ENCODE peak calls at places on chromosomes 16 and 17, in five cellular contexts. W is Peyer's patch, F is A549, J is erythroblast, R is prostate gland. N is an unnamed sample.

GRCh38 chr17:29176500-29177351 is 3.5 kb downstream of the MYO18A start:
- DNase-seq in R (peak), J (peak), F (peak), W (peak), N (peak)

GRCh38 chr16:66264311-66265105 is 102.0 kb upstream of the CDH5 start:
- DNase-seq in J (no peak), W (no peak), F (no peak), R (no peak), N (no peak)

GRCh38 chr16:85720319-85720637 is 30.6 kb downstream of the C16orf74 start:
- DNase-seq in R (peak), F (no peak), J (no peak), W (peak), N (no peak)

GRCh38 chr17:64615025-64615677 is 47.0 kb downstream of the SMURF2 start:
- DNase-seq in J (no peak), F (no peak), W (no peak), R (no peak), N (no peak)

GRCh38 chr17:42679001-42679491 is 2.3 kb upstream of the PLEKHH3 start:
- DNase-seq in J (peak), W (no peak), R (peak), F (peak), N (no peak)

GRCh38 chr16:81697321-81697885 is 81.7 kb upstream of the PLCG2 start:
- DNase-seq in W (peak), J (peak), R (peak), F (peak), N (no peak)

GRCh38 chr16:21162661-21163151 is 4.2 kb downstream of the LDAF1 start:
- DNase-seq in R (peak), W (no peak), J (no peak), F (no peak), N (peak)

GRCh38 chr16:84018710-84019109 is 23.9 kb downstream of the SLC38A8 start:
- DNase-seq in R (no peak), J (no peak), W (no peak), F (no peak), N (no peak)

GRCh38 chr17:17075037-17075755 is 32.9 kb downstream of the MPRIP start:
- DNase-seq in F (no peak), R (no peak), W (peak), J (peak), N (peak)

GRCh38 chr17:64460955-64461354 is 12.0 kb downstream of the MILR1 start:
- DNase-seq in W (no peak), J (no peak), R (no peak), F (no peak), N (peak)

GRCh38 chr17:53628011-53628410 is 194.7 kb upstream of the KIF2B start:
- DNase-seq in J (no peak), F (no peak), R (no peak), W (no peak), N (no peak)

GRCh38 chr17:32551186-32551955 is 64.6 kb downstream of the CDK5R1 start:
- DNase-seq in R (no peak), F (no peak), W (no peak), J (no peak), N (no peak)

GRCh38 chr16:72844225-72844920 is 203.6 kb downstream of the ZFHX3 start:
- DNase-seq in J (no peak), R (no peak), W (no peak), F (no peak), N (no peak)

GRCh38 chr17:54013117-54013516 is 190.4 kb downstream of the KIF2B start:
- DNase-seq in W (no peak), F (no peak), J (no peak), R (no peak), N (no peak)

GRCh38 chr16:27313422-27314160 is at the start of gene IL4R:
- DNase-seq in R (peak), J (peak), F (peak), W (peak), N (peak)

GRCh38 chr17:14940946-14941280 is 324.2 kb downstream of the PMP22 start:
- DNase-seq in W (no peak), R (no peak), J (no peak), F (no peak), N (no peak)
- TF ChIP-seq POLR2A in W (no peak), R (no peak), J (no peak), F (no peak), N (no peak)

DNA sequence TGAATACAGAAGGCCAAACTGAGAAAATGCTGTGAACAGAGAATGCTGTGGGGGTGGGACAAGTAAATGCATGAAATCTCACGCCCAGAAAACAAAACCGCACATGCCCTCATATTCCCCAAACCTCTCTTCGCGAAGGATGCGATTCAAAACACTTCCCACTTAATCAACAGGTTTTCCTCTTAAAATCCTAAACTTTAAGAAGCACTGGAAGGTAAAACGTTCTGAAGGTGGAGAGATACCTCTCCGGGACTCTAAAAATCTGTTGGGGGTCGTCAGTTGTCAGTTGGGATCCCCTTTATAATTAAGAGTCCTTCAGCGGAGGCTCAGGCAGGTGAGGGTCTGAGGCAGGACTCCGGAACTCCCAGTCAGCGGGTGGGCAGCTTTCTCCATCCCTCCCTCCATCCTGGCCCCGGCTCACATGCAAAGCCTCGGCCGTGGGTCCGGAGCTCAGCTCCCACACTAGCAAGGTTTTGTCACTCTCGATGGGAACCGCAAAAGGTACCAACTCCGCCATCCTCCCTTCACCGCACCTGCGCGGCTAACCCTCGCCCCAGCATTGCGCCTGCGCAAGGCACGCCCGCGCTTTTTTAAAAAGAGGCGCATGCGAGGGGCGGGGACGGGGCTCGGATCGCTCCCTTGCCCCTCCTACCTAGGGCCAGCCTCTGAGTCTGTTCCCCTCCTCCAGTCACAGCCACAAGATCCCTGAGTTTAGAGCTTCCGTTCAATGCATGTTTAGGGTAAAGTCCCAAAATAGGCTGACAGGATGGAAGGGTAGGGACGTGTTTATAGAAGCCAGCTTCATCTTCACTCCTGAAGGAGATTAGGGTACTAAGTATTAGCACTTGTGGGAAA is at the start of gene RDM1:
- DNase-seq in R (peak), J (peak), F (peak), W (peak), N (peak)
- TF ChIP-seq POLR2A in R (no peak), J (peak), F (peak), W (no peak), N (no peak)

GRCh38 chr17:48591435-48592077 is 1.5 kb upstream of the HOXB3 start:
- DNase-seq in R (no peak), J (no peak), W (no peak), F (no peak), N (no peak)

GRCh38 chr17:48588519-48588918 is 1.5 kb downstream of the HOXB3 start:
- DNase-seq in W (no peak), J (no peak), R (no peak), F (no peak), N (no peak)

GRCh38 chr17:48590603-48591161 is 641 bp upstream of the HOXB3 start:
- DNase-seq in W (no peak), R (no peak), F (no peak), J (no peak), N (no peak)

GRCh38 chr17:48589060-48589830 is 796 bp downstream of the HOXB3 start:
- DNase-seq in J (no peak), W (no peak), F (no peak), R (no peak), N (no peak)

DNA sequence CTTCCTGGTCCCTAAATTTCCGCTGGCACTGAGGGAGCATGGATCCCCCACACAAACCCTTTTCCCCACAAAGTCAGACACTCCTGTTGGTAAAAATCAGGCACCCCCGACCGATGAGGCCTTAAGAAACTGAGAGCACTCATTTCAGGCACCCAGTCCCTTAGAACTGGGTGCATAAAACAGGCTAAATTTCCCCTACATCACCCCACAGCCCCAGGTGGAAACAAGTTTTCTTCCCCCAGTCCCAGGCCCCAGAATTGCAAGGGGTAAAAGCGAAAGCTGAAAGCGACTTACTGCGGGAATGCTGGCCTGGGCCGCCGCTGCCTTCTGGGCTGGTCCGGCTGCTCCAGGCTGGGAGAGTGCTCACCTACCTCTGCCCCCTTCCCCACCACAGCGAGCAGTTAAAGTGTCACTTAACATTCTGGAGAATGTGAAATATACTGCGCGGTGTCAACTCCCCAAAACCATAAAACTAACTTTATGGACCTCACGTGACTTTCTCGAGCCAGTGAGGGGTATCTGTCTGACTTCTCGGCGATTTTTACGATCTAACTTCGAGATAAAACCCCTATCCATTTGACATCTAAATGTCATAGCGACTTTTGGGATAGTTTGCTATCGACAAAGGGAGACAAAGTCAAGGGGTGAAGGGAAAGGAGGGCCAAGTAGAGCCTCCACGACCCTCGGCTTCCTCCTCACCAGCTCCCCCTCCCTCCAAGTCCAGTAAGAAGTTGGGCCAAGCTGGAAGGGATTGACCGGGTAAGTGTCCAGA is at the start of gene HOXB3:
- DNase-seq in J (no peak), F (no peak), W (peak), R (no peak), N (no peak)
- TF ChIP-seq POLR2A in J (no peak), F (no peak), W (no peak), R (no peak), N (no peak)

GRCh38 chr16:70395345-70395901 is 43.5 kb downstream of the ST3GAL2 start:
- DNase-seq in F (peak), J (peak), R (peak), W (peak), N (peak)
- TF ChIP-seq POLR2A in F (no peak), J (no peak), R (no peak), W (no peak), N (no peak)

GRCh38 chr16:68078726-68079615 is 6.2 kb upstream of the NFATC3 start:
- DNase-seq in F (no peak), R (no peak), J (no peak), W (no peak), N (no peak)

GRCh38 chr16:68082596-68083238 is 2.5 kb upstream of the NFATC3 start:
- DNase-seq in F (no peak), R (no peak), W (no peak), J (no peak), N (no peak)

GRCh38 chr16:68081796-68082567 is 3.2 kb upstream of the NFATC3 start:
- DNase-seq in R (no peak), J (peak), W (peak), F (no peak), N (peak)

GRCh38 chr16:68077866-68078725 is 7.1 kb upstream of the NFATC3 start:
- DNase-seq in W (no peak), R (no peak), F (no peak), J (no peak), N (peak)

GRCh38 chr16:68079616-68080344 is 5.4 kb upstream of the NFATC3 start:
- DNase-seq in R (no peak), W (peak), J (peak), F (no peak), N (peak)
- TF ChIP-seq POLR2A in R (no peak), W (no peak), J (peak), F (no peak), N (no peak)

GRCh38 chr17:5281814-5282638 is at the start of gene RABEP1:
- DNase-seq in J (peak), W (peak), R (peak), F (peak), N (peak)
- TF ChIP-seq POLR2A in J (peak), W (peak), R (peak), F (peak), N (peak)

DNA sequence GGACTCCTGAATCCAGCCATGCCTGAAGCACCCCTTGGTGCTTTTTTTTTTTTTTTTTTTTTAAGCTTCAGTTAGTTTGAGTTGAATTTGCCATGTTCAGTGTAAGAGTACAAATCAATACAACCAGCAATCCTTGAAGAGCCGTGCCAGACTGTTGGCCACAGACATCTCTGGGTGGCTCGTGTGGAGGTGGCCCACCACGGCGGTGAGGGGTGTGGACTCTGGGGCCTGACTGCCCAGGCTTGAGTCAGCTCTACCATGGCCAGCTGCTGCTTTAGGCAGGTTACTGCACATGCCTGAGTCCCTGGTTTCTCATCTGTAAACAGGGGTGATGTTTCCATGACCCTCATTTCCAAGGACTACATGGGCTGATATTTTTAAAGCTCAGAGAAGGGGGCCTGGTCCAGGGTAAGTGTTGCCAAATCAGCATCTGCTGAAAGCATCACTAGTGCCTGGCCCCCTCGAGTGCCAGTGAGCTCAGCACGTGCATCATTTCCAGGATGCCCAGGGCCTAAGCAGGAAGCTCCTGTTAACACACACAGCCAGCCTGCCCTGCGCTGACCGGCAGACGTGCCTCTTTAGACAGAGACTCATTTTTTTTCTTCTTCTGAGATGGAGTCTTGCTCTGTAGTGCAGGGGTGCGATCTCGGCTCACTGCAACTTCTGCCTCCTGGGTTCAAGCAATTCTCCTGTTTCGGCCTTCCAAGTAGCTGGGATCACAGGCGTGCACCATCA is 90.1 kb downstream of the DNAH17 start:
- DNase-seq in R (no peak), J (no peak), W (no peak), F (no peak), N (no peak)
- TF ChIP-seq POLR2A in R (no peak), J (no peak), W (no peak), F (no peak), N (no peak)

DNA sequence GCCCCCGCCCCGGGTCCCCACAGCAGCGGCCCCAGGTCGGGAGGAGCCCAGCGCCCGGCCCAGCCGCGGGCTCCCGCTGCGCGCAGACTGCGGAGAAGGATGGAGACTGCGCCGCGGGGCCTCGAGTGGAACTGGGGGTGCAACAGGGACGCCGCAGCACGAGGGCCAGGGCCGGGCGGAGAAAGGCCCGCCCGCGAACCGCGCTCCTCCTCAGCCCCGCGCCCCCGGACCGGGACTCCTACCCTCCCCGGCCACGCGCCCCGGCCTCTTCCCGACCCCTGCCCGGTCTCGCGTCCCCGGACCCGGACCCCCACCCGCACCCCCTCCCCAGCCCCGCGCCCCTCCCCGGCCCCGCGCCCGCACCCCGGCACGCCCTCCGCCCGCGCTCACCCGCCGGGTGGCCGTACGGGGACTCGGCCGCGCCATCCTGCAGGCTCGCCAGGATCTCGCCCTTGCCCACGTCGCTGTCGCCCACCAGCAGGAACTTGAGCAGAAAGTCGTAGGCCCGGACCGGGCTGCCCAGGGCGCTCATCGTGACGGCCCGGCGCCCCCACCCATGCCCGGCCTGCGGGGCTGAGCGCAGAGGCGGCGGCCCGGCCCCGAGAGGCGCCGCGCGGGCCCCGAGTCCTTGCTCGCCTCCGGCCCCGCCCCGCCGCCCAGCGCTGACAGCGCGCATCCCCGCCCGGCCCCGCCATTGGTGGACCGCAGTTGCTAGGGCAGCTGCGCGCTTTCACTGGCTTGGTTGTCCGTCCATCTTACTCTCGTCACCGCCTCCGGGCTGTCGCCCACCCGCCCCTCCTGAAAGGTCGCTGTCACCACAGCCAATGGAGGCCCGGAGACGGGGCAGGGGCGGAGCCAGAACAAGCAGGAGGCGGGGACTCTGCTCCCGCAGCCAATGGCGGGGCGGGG is at the start of gene RAB40B:
- DNase-seq in F (peak), R (peak), J (peak), W (peak), N (peak)
- TF ChIP-seq POLR2A in F (no peak), R (peak), J (no peak), W (peak), N (no peak)

DNA sequence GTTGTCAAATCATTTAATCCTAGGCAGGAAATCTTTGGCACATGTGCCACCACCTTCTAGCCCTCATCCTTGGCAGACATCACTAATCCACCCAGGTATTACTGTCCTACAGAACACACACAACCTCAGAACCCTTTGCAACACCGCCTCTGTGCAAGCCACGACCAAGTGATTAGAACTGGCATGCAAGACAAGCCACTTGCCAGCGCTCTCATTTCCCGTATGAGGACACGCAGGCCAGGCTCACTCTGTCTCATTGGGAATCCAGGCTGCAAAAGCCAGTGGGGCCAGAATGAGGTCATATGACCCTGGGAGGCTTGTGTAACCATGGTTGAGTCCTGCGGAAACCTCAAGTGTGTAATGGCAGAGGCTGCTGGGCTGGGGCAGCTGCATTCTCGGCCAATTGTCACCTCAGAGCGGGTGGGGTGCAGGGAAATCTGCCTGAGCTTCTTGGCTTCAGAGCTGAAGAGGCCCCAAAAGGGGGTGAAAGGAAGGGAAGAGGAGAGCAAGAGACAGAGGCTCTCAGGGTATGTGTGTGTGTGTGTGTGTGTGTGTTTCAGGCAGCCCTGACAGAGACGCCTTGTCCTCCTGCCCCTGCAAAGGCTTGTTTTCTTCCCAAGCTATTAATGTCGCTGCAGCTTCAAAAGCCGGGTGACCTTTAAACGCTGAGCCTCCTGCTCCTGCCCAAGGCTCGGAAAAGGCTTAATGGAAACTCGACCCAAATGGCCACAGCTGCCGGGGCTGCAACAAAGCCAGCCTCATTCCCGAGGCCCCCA is 43.2 kb upstream of the MRPS23 start:
- DNase-seq in F (peak), J (peak), R (peak), W (peak), N (peak)
- TF ChIP-seq POLR2A in F (no peak), J (no peak), R (peak), W (no peak), N (no peak)

DNA sequence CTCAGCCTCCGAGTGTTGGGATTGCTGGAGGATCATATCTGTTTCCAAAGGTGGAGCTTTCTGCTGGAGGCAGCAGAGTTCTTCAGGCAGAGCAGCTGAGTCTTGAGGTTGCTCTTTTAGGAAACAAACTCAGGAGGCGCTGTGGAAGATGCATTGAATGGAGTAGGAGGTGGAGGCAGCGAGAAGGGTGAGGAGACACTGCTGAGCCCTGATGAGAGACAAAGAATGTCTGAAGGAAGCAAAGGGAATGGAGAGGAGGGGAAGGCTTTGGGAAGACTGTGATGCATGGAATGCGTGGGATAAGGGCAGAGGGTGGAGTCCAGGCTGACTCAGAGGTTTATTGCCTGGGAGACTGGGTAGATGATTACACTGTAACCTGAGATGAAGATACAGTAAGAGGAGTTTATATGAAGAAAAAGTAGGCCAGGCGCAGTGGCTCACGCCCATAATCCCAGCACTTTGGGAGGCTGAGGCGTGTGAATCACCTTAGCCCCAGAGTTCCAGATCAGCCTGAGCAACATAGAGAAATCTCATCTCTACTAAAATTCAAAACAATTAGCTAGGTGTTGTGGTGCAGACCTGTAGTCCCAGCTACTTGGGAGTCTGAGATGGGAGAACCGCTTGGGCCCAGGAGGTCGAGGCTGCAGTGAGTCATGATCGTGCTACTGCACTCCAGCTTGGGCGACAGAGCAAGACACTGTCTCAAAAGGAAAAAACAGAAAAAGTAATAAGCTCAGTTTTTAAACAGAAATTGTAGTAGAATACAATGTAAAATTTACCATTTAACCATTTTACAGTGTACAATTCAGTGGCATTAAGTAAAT is 17.8 kb upstream of the TMEM219 start:
- DNase-seq in W (peak), F (peak), R (peak), J (no peak), N (peak)
- TF ChIP-seq POLR2A in W (no peak), F (peak), R (no peak), J (no peak), N (no peak)

N was measured in testis.